ENCODE peak calls at places on chromosome 4, in five cellular contexts. Z is AG09319, K is skeletal muscle cell, X is COLO829, W is mesendoderm. M is an unnamed sample.
A peak's percentile ranks its signal among the peaks of the same experiment; 100 is the strongest.

GRCh38 chr4:23060776-23061175 is 368.0 kb downstream of the GBA3 start:
- DNase-seq in Z (no peak), K (no peak), X (peak; percentile 5), W (no peak), M (no peak)

GRCh38 chr4:134001057-134001456 is 200.5 kb downstream of the PABPC4L start:
- DNase-seq in Z (no peak), K (no peak), X (no peak), W (no peak), M (no peak)

GRCh38 chr4:146155152-146155724 is 20.3 kb upstream of the LSM6 start:
- DNase-seq in Z (no peak), K (no peak), X (no peak), W (no peak), M (no peak)

GRCh38 chr4:19993222-19993621 is 258.5 kb upstream of the SLIT2 start:
- DNase-seq in Z (no peak), K (no peak), X (no peak), W (no peak), M (no peak)

GRCh38 chr4:153207561-153207960 is 3.3 kb downstream of the TRIM2 start:
- DNase-seq in Z (no peak), K (no peak), X (peak; percentile 40), W (peak; percentile 63), M (no peak)

GRCh38 chr4:21512351-21512750 is 436.2 kb downstream of the KCNIP4 start:
- DNase-seq in Z (peak; percentile 2), K (peak; percentile 6), X (peak; percentile 36), W (peak; percentile 61), M (peak; percentile 55)

GRCh38 chr4:110982486-110982885 is 359.6 kb upstream of the PITX2 start:
- DNase-seq in Z (no peak), K (peak; percentile 16), X (no peak), W (no peak), M (no peak)

GRCh38 chr4:8387194-8387593 is 53.3 kb downstream of the ACOX3 start:
- DNase-seq in Z (no peak), K (no peak), X (no peak), W (no peak), M (no peak)

GRCh38 chr4:108165601-108166000 is 3.1 kb downstream of the LEF1 start:
- DNase-seq in Z (no peak), K (no peak), X (no peak), W (no peak), M (no peak)

GRCh38 chr4:53365121-53365485 is 758 bp downstream of the SCFD2 start:
- DNase-seq in Z (no peak), K (no peak), X (no peak), W (peak; percentile 21), M (no peak)

GRCh38 chr4:1796486-1797204 is 3.6 kb downstream of the FGFR3 start:
- DNase-seq in Z (no peak), K (no peak), X (no peak), W (no peak), M (no peak)

M was measured in D341Med.